ENCODE peak calls at places on chromosomes 7 and 10, in nine cellular contexts. D, W, P, K, X, E, Q, Z and U are unnamed samples.

GRCh38 chr7:42831051-42831952 is 80.6 kb downstream of the C7orf25 start:
- DNase-seq in D (peak; percentile 30), W (peak; percentile 40), P (peak; percentile 5), K (no peak), X (peak; percentile 20), E (peak; percentile 80), Q (peak; percentile 20), Z (peak; percentile 6), U (no peak)

GRCh38 chr10:14774797-14775196 is at the start of gene FAM107B:
- DNase-seq in D (no peak), W (no peak), P (no peak), K (no peak), X (no peak), E (no peak), Q (no peak), Z (no peak), U (no peak)

GRCh38 chr10:133002685-133003084 is 60.3 kb upstream of the CFAP46 start:
- DNase-seq in D (no peak), W (no peak), P (no peak), K (no peak), X (no peak), E (no peak), Q (no peak), Z (no peak), U (no peak)

GRCh38 chr7:64636386-64636785 is 29.5 kb upstream of the ZNF107 start:
- DNase-seq in D (no peak), W (no peak), P (no peak), K (no peak), X (no peak), E (no peak), Q (no peak), Z (no peak), U (no peak)

GRCh38 chr10:23063387-23064287 is 31.7 kb upstream of the MSRB2 start:
- DNase-seq in D (no peak), W (no peak), P (no peak), K (no peak), X (no peak), E (peak; percentile 36), Q (no peak), Z (no peak), U (no peak)

GRCh38 chr7:7512861-7513597 is 22.6 kb downstream of the COL28A1 start:
- DNase-seq in D (no peak), W (no peak), P (no peak), K (no peak), X (no peak), E (no peak), Q (peak; percentile 67), Z (no peak), U (no peak)

GRCh38 chr7:774161-775109 is 47.4 kb upstream of the PRKAR1B start:
- DNase-seq in D (peak; percentile 53), W (no peak), P (no peak), K (peak; percentile 85), X (no peak), E (peak; percentile 33), Q (peak; percentile 73), Z (peak; percentile 34), U (peak; percentile 60)

GRCh38 chr10:61662794-61663259 is at the start of gene CABCOCO1:
- DNase-seq in D (peak; percentile 84), W (no peak), P (no peak), K (no peak), X (no peak), E (peak; percentile 61), Q (peak; percentile 69), Z (no peak), U (no peak)

GRCh38 chr7:29879609-29880008 is 73.3 kb downstream of the WIPF3 start:
- DNase-seq in D (no peak), W (peak; percentile 36), P (no peak), K (no peak), X (no peak), E (peak; percentile 77), Q (no peak), Z (no peak), U (no peak)

GRCh38 chr10:124626759-124627380 is 117.3 kb downstream of the FAM53B start:
- DNase-seq in D (no peak), W (no peak), P (no peak), K (no peak), X (no peak), E (no peak), Q (peak; percentile 83), Z (no peak), U (no peak)

GRCh38 chr10:30052062-30052461 is 7.3 kb downstream of the JCAD start:
- DNase-seq in D (no peak), W (no peak), P (no peak), K (no peak), X (no peak), E (no peak), Q (no peak), Z (no peak), U (no peak)

GRCh38 chr10:12684784-12685183 is 316.7 kb downstream of the CCDC3 start:
- DNase-seq in D (peak; percentile 22), W (no peak), P (no peak), K (no peak), X (no peak), E (no peak), Q (no peak), Z (no peak), U (no peak)

GRCh38 chr10:74704629-74705360 is 121.6 kb upstream of the KAT6B start:
- DNase-seq in D (no peak), W (peak; percentile 82), P (peak; percentile 26), K (no peak), X (no peak), E (peak; percentile 38), Q (no peak), Z (no peak), U (no peak)

GRCh38 chr7:98281757-98282652 is 519 bp downstream of the BRI3 start:
- DNase-seq in D (no peak), W (no peak), P (no peak), K (peak; percentile 47), X (no peak), E (no peak), Q (peak; percentile 45), Z (peak; percentile 8), U (no peak)

GRCh38 chr7:98280296-98280695 is 1.2 kb upstream of the BRI3 start:
- DNase-seq in D (no peak), W (no peak), P (no peak), K (no peak), X (no peak), E (no peak), Q (no peak), Z (no peak), U (no peak)

GRCh38 chr7:98278936-98279335 is 2.5 kb upstream of the BRI3 start:
- DNase-seq in D (no peak), W (no peak), P (no peak), K (no peak), X (no peak), E (no peak), Q (no peak), Z (no peak), U (no peak)

GRCh38 chr7:98282727-98283126 is 1.2 kb downstream of the BRI3 start:
- DNase-seq in D (no peak), W (no peak), P (no peak), K (no peak), X (no peak), E (peak; percentile 20), Q (no peak), Z (no peak), U (no peak)

GRCh38 chr7:98280791-98281756 is at the start of gene BRI3:
- DNase-seq in D (peak; percentile 90), W (peak; percentile 60), P (peak; percentile 78), K (peak; percentile 99), X (no peak), E (peak; percentile 89), Q (peak; percentile 95), Z (peak; percentile 76), U (peak; percentile 86)
- TF ChIP-seq CTCF in D (no peak), W (no peak), P (no peak), K (no peak), X (no peak), E (no peak), Q (no peak), Z (no peak), U (no peak)

GRCh38 chr10:1488970-1489548 is 248.3 kb downstream of the ADARB2 start:
- DNase-seq in D (no peak), W (no peak), P (no peak), K (peak; percentile 58), X (no peak), E (no peak), Q (peak; percentile 45), Z (peak; percentile 82), U (peak; percentile 52)
- TF ChIP-seq CTCF in D (no peak), W (no peak), P (no peak), K (no peak), X (no peak), E (no peak), Q (no peak), Z (no peak), U (no peak)

GRCh38 chr7:134685250-134685649 is 38.6 kb downstream of the BPGM start:
- DNase-seq in D (no peak), W (no peak), P (no peak), K (no peak), X (no peak), E (no peak), Q (no peak), Z (no peak), U (no peak)

GRCh38 chr7:134690016-134690415 is 43.4 kb downstream of the BPGM start:
- DNase-seq in D (peak; percentile 40), W (no peak), P (no peak), K (peak; percentile 25), X (no peak), E (peak; percentile 81), Q (no peak), Z (no peak), U (no peak)

GRCh38 chr7:134684165-134684564 is 37.5 kb downstream of the BPGM start:
- DNase-seq in D (no peak), W (no peak), P (no peak), K (no peak), X (no peak), E (no peak), Q (no peak), Z (no peak), U (no peak)

GRCh38 chr7:134690614-134691504 is 44.2 kb downstream of the BPGM start:
- DNase-seq in D (no peak), W (peak; percentile 71), P (no peak), K (no peak), X (no peak), E (peak; percentile 59), Q (no peak), Z (no peak), U (no peak)

GRCh38 chr7:134686782-134687181 is 40.1 kb downstream of the BPGM start:
- DNase-seq in D (peak; percentile 38), W (no peak), P (no peak), K (no peak), X (no peak), E (peak; percentile 46), Q (no peak), Z (no peak), U (no peak)
- TF ChIP-seq CTCF in D (peak; percentile 90), W (peak; percentile 19), P (peak; percentile 48), K (no peak), X (peak; percentile 12), E (peak; percentile 20), Q (no peak), Z (no peak), U (no peak)

DNA sequence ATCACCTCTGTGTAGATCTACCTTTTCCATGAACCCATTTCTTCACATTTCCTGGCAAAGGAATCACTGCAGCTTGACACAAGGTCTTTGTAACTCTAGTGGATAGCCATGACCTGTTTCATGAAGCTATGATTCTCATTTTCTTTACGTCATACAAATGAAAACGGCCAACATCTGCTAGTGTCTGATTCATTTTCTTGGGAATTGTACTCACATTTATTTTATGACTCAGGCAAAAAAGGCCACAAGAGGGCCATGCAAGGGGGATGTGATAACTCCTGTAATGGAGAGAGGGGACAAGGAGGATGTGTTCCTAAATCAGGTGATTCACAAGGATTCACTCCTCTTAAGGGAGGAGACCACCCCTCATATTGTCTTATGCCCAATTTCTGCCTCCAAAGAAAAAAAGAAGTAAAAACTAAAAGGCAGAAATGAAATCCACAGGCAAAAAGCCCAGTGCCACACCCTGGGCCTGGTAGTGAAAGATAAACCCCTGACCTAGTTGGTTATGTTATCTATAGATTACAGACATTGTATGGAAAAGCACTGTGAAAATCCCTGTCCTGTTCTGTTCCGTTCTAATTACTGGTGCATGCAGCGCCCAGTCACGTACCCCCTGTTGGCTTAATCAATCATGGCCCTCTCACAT is 249.9 kb downstream of the IPMK start:
- DNase-seq in D (peak; percentile 84), W (peak; percentile 77), P (no peak), K (no peak), X (peak; percentile 71), E (peak; percentile 96), Q (no peak), Z (no peak), U (no peak)
- TF ChIP-seq CTCF in D (peak; percentile 14), W (peak; percentile 28), P (no peak), K (no peak), X (peak; percentile 29), E (peak; percentile 33), Q (no peak), Z (no peak), U (no peak)